ENCODE peak calls at places on chromosome 10, in four cellular contexts. G, U, M and F are unnamed samples.

GRCh38 chr10:63077800-63078199 is 55.3 kb upstream of the NRBF2 start:
- DNase-seq in U (no peak), G (no peak), M (no peak), F (no peak)

GRCh38 chr10:124654686-124655085 is 89.5 kb downstream of the FAM53B start:
- DNase-seq in M (no peak), U (no peak), G (no peak), F (no peak)

GRCh38 chr10:80477813-80478212 is 23.7 kb downstream of the TSPAN14 start:
- DNase-seq in U (peak), G (no peak), M (no peak), F (no peak)

GRCh38 chr10:6416892-6417512 is 163.1 kb downstream of the PRKCQ start:
- DNase-seq in G (peak), M (no peak), U (no peak), F (no peak)

GRCh38 chr10:11441151-11441535 is 170.3 kb downstream of the USP6NL start:
- DNase-seq in M (no peak), G (no peak), U (no peak), F (no peak)

GRCh38 chr10:73956476-73957338 is 41.2 kb upstream of the VCL start:
- DNase-seq in M (no peak), G (peak), U (peak), F (no peak)

GRCh38 chr10:78351283-78351682 is 317.6 kb downstream of the RPS24 start:
- DNase-seq in G (no peak), M (no peak), U (no peak), F (no peak)

GRCh38 chr10:22750131-22750530 is 35.8 kb upstream of the PIP4K2A start:
- DNase-seq in U (no peak), M (no peak), G (no peak), F (no peak)

GRCh38 chr10:101744267-101744666 is 31.6 kb downstream of the FGF8 start:
- DNase-seq in G (no peak), U (no peak), M (no peak), F (no peak)

GRCh38 chr10:91864744-91865143 is 44.5 kb downstream of the FGFBP3 start:
- DNase-seq in M (no peak), G (no peak), U (no peak), F (no peak)

GRCh38 chr10:17685227-17685840 is 41.4 kb downstream of the STAM start:
- DNase-seq in M (no peak), G (no peak), U (no peak), F (no peak)

GRCh38 chr10:113993489-113993932 is 50.2 kb upstream of the ADRB1 start:
- DNase-seq in M (no peak), G (no peak), U (no peak), F (no peak)

GRCh38 chr10:88989824-88990527 is 622 bp upstream of the FAS start:
- DNase-seq in G (no peak), U (peak), M (no peak), F (peak)

GRCh38 chr10:100334762-100335161 is 4.7 kb upstream of the PKD2L1 start:
- DNase-seq in M (no peak), U (no peak), G (no peak), F (no peak)

GRCh38 chr10:103802637-103803353 is 52.6 kb downstream of the SH3PXD2A start:
- DNase-seq in G (no peak), M (no peak), U (no peak), F (no peak)

DNA sequence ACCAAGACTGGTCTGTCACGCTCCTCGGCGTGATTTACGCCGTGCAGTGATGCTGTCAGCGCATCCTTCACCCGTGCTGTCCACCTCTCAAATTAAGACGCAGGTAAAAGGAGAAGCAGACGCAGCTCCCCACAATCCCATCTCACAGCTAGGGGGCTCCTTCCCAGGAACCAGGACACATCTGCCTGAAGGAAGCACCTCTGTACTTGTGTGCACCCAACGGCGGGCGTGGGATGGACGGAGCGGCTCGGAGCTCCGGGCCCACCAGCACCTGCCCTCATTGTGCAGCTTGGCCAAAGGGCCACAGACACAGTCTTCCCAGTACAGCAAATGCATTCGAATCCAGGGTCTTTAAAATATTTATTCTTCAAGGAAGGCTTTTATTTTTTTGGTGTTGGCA is 55.3 kb downstream of the STK32C start:
- DNase-seq in G (no peak), M (no peak), U (no peak), F (no peak)
- TF ChIP-seq CTCF in G (no peak), M (no peak), U (peak), F (no peak)

DNA sequence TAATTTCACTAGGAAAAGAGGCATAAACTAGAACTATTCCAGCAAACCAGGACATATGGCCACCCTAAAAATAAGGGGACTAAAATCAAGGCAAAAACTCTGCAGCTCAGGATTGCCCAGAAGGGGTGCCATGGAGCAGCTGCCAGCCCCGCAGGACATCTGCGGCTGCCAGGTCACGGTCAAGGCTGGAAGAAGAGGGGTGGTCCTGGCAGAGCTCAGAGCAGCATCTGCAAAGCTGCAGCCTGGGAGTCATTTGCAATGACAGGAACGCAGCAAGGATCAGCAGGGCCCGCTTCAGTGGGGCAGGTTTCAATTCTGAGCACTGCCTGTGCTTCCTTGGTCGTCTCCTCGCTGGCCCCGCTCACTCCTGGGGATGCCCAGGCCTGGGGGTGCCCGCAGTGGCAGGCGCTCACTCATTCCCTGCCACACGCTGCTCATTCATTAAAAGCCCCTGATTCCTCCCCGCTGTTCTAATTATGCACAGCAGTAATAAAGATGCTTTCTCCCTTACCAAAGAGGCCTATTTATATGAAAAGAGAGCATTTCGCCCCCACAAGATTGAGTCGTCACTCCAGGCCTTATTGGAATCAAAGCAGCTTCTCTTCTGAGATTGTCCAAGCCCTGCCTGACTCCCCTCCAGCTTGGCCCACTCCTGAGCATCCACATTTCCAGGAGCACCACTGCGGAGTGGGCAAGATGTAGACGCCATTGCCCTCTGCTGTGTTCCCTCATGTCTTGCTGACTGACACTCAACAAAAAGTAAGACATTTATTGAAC is 4.6 kb downstream of the HSPA12A start:
- DNase-seq in U (peak), M (peak), G (no peak), F (no peak)
- TF ChIP-seq CTCF in U (peak), M (peak), G (no peak), F (no peak)

DNA sequence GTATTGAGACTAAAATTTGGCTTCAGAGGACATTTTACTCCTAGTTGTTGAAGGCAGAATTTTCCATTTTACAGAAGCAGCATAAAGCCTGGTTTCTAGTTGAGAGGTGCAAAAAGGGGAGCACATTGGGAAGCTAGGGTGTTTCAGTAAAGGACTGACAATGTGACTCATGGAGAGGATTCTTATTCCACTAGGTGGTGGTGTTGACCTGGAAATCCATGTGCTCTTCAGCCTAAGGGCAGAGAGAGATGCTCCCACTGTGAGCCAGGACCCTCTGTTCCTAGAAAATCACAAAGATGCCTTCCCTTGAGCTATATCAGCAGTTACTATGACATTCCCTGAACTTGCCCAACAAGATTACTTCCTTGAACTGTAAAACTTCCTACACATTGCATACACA is 687.8 kb downstream of the IPMK start:
- DNase-seq in M (no peak), G (peak), U (no peak), F (no peak)
- TF ChIP-seq CTCF in M (peak), G (peak), U (peak), F (no peak)

GRCh38 chr10:126907423-126907970 is 2.3 kb downstream of the DOCK1 start:
- DNase-seq in G (no peak), U (peak), M (no peak), F (no peak)
- TF ChIP-seq CTCF in G (no peak), U (no peak), M (no peak), F (no peak)

GRCh38 chr10:48535416-48536225 is 69.3 kb downstream of the ARHGAP22 start:
- DNase-seq in U (no peak), M (no peak), G (peak), F (peak)
- TF ChIP-seq CTCF in U (peak), M (no peak), G (peak), F (no peak)

DNA sequence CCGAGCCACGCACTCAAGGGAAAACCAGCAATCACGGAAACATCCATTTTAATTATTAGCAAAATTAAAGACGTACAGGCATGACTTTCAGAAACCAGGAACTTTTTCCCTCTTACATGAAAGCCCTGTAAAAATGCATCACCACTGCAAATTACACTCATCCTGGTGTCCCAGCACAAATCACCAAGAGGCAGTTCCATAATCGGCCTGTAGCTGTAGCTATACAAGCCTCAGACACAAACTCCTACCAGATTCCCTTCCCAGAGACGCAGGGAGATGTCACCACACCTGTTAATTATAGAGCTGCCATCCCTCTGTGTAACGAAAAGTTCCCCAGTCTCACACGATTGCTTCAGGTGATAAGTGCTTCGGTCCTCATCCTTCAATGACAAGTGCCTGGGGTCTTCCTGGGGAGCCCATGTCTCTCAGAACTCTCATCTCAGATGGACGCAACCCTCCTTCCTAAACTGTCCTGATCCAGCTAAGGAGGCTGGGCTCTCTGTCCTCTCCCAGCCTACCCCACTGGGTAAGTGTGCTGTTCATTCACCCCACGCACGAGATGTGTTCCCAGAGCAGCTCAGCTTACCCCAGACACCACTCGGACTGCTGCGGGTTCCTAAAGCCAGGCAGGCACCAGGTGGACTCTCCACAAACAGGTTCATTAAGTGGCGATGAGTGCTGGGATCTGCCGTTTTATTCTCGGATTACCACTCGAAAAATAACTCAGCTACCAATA is 5.9 kb downstream of the FGFR2 start:
- DNase-seq in G (no peak), M (no peak), U (peak), F (peak)
- TF ChIP-seq CTCF in G (no peak), M (no peak), U (no peak), F (no peak)

GRCh38 chr10:75497997-75498797 is 66.8 kb downstream of the LRMDA start:
- DNase-seq in M (no peak), G (no peak), U (no peak), F (no peak)
- TF ChIP-seq CTCF in M (no peak), G (no peak), U (no peak), F (no peak)